ENCODE peak calls at places on chromosome 6, in five cellular contexts. One of them, this sample, is unnamed.

GRCh38 chr6:30418448-30418847 is 70.9 kb upstream of the HLA-E start:
- DNase-seq in HuH-7: no peak
- DNase-seq in NCI-H1092: no peak
- DNase-seq in mucosa of gallbladder: no peak
- DNase-seq in CD8-positive, alpha-beta memory T cell: no peak
- DNase-seq in this sample: no peak

GRCh38 chr6:97049254-97050004 is 124.9 kb downstream of the KLHL32 start:
- DNase-seq in HuH-7: peak; percentile 44
- DNase-seq in NCI-H1092: no peak
- DNase-seq in mucosa of gallbladder: no peak
- DNase-seq in CD8-positive, alpha-beta memory T cell: no peak
- DNase-seq in this sample: no peak

GRCh38 chr6:157392927-157393666 is 12.1 kb downstream of the ZDHHC14 start:
- DNase-seq in HuH-7: peak; percentile 48
- DNase-seq in NCI-H1092: no peak
- DNase-seq in mucosa of gallbladder: no peak
- DNase-seq in CD8-positive, alpha-beta memory T cell: no peak
- DNase-seq in this sample: no peak

GRCh38 chr6:79047072-79047471 is 31.0 kb downstream of the PHIP start:
- DNase-seq in HuH-7: no peak
- DNase-seq in NCI-H1092: no peak
- DNase-seq in mucosa of gallbladder: no peak
- DNase-seq in CD8-positive, alpha-beta memory T cell: no peak
- DNase-seq in this sample: no peak

GRCh38 chr6:149454405-149454848 is 30.4 kb downstream of the ZC3H12D start:
- DNase-seq in HuH-7: no peak
- DNase-seq in NCI-H1092: peak; percentile 62
- DNase-seq in mucosa of gallbladder: peak; percentile 89
- DNase-seq in CD8-positive, alpha-beta memory T cell: no peak
- DNase-seq in this sample: peak; percentile 36

GRCh38 chr6:137136065-137136464 is 37.4 kb downstream of the IL22RA2 start:
- DNase-seq in HuH-7: no peak
- DNase-seq in NCI-H1092: no peak
- DNase-seq in mucosa of gallbladder: no peak
- DNase-seq in CD8-positive, alpha-beta memory T cell: no peak
- DNase-seq in this sample: no peak

GRCh38 chr6:41425511-41425910 is 90.1 kb downstream of the NCR2 start:
- DNase-seq in HuH-7: no peak
- DNase-seq in NCI-H1092: no peak
- DNase-seq in mucosa of gallbladder: no peak
- DNase-seq in CD8-positive, alpha-beta memory T cell: no peak
- DNase-seq in this sample: no peak

GRCh38 chr6:131029661-131030297 is 33.3 kb downstream of the EPB41L2 start:
- DNase-seq in HuH-7: no peak
- DNase-seq in NCI-H1092: no peak
- DNase-seq in mucosa of gallbladder: no peak
- DNase-seq in CD8-positive, alpha-beta memory T cell: no peak
- DNase-seq in this sample: no peak

GRCh38 chr6:123962508-123962907 is 158.8 kb downstream of the NKAIN2 start:
- DNase-seq in HuH-7: no peak
- DNase-seq in NCI-H1092: peak; percentile 71
- DNase-seq in mucosa of gallbladder: peak; percentile 91
- DNase-seq in CD8-positive, alpha-beta memory T cell: no peak
- DNase-seq in this sample: peak; percentile 94

GRCh38 chr6:10297825-10298224 is 117.0 kb downstream of the TFAP2A start:
- DNase-seq in HuH-7: no peak
- DNase-seq in NCI-H1092: no peak
- DNase-seq in mucosa of gallbladder: no peak
- DNase-seq in CD8-positive, alpha-beta memory T cell: no peak
- DNase-seq in this sample: no peak

GRCh38 chr6:142899101-142899760 is 45.7 kb downstream of the HIVEP2 start:
- DNase-seq in HuH-7: no peak
- DNase-seq in NCI-H1092: no peak
- DNase-seq in mucosa of gallbladder: no peak
- DNase-seq in CD8-positive, alpha-beta memory T cell: no peak
- DNase-seq in this sample: no peak

GRCh38 chr6:74128536-74128935 is 432.5 kb downstream of the CD109 start:
- DNase-seq in HuH-7: no peak
- DNase-seq in NCI-H1092: no peak
- DNase-seq in mucosa of gallbladder: no peak
- DNase-seq in CD8-positive, alpha-beta memory T cell: no peak
- DNase-seq in this sample: no peak

GRCh38 chr6:38353310-38354032 is 286.3 kb downstream of the BTBD9 start:
- DNase-seq in HuH-7: no peak
- DNase-seq in NCI-H1092: no peak
- DNase-seq in mucosa of gallbladder: no peak
- DNase-seq in CD8-positive, alpha-beta memory T cell: no peak
- DNase-seq in this sample: no peak

GRCh38 chr6:35181313-35181932 is 32.3 kb upstream of the SCUBE3 start:
- DNase-seq in HuH-7: no peak
- DNase-seq in NCI-H1092: no peak
- DNase-seq in mucosa of gallbladder: no peak
- DNase-seq in CD8-positive, alpha-beta memory T cell: no peak
- DNase-seq in this sample: no peak

GRCh38 chr6:133951227-133951626 is 1.8 kb upstream of the TBPL1 start:
- DNase-seq in HuH-7: no peak
- DNase-seq in NCI-H1092: no peak
- DNase-seq in mucosa of gallbladder: no peak
- DNase-seq in CD8-positive, alpha-beta memory T cell: no peak
- DNase-seq in this sample: no peak

GRCh38 chr6:117306227-117306784 is 40.9 kb downstream of the VGLL2 start:
- DNase-seq in HuH-7: no peak
- DNase-seq in NCI-H1092: no peak
- DNase-seq in mucosa of gallbladder: no peak
- DNase-seq in CD8-positive, alpha-beta memory T cell: no peak
- DNase-seq in this sample: no peak

GRCh38 chr6:3325210-3325609 is 66.5 kb downstream of the PSMG4 start:
- DNase-seq in HuH-7: no peak
- DNase-seq in NCI-H1092: no peak
- DNase-seq in mucosa of gallbladder: peak; percentile 25
- DNase-seq in CD8-positive, alpha-beta memory T cell: no peak
- DNase-seq in this sample: no peak

GRCh38 chr6:40779399-40779798 is 192.2 kb upstream of the LRFN2 start:
- DNase-seq in HuH-7: no peak
- DNase-seq in NCI-H1092: no peak
- DNase-seq in mucosa of gallbladder: no peak
- DNase-seq in CD8-positive, alpha-beta memory T cell: no peak
- DNase-seq in this sample: no peak

GRCh38 chr6:149860834-149861602 is 3.1 kb downstream of the LRP11 start:
- DNase-seq in HuH-7: peak; percentile 72
- DNase-seq in NCI-H1092: no peak
- DNase-seq in mucosa of gallbladder: no peak
- DNase-seq in CD8-positive, alpha-beta memory T cell: no peak
- DNase-seq in this sample: peak; percentile 13

GRCh38 chr6:26545617-26546016 is 7.5 kb downstream of the HMGN4 start:
- DNase-seq in HuH-7: no peak
- DNase-seq in NCI-H1092: no peak
- DNase-seq in mucosa of gallbladder: no peak
- DNase-seq in CD8-positive, alpha-beta memory T cell: no peak
- DNase-seq in this sample: no peak

GRCh38 chr6:125197795-125198269 is 44.3 kb downstream of the TPD52L1 start:
- DNase-seq in HuH-7: no peak
- DNase-seq in NCI-H1092: no peak
- DNase-seq in mucosa of gallbladder: peak; percentile 86
- DNase-seq in CD8-positive, alpha-beta memory T cell: no peak
- DNase-seq in this sample: no peak

This sample was measured in SHP77 treated with DMSO at 0.1 percent for 48 hours.